ENCODE peak calls at places on chromosomes 3 and 15, in eight cellular contexts. G is posterior cingulate gyrus; A is CD8-positive, alpha-beta memory T cell; Q is T-helper 2 cell; R is kidney glomerular epithelial cell; N is ascending aorta; W is activated T-helper 1 cell treated with Interleukin-2 at 50 U/mL for 16 hours; H is coronary artery. F is an unnamed sample.

GRCh38 chr3:142946861-142947260 is 16.6 kb downstream of the PAQR9 start:
- DNase-seq in Q (no peak), A (no peak), W (no peak), H (no peak), G (no peak), N (no peak), R (no peak), F (no peak)

GRCh38 chr15:31353931-31354330 is 27.3 kb downstream of the KLF13 start:
- DNase-seq in Q (no peak), W (no peak), H (no peak), G (peak), R (no peak), A (no peak), N (no peak), F (peak)

GRCh38 chr3:37779289-37780152 is 82.2 kb upstream of the CTDSPL start:
- DNase-seq in W (no peak), G (no peak), H (no peak), R (peak), A (no peak), Q (no peak), N (no peak), F (peak)

GRCh38 chr3:129398803-129399144 is 29.7 kb downstream of the EFCAB12 start:
- DNase-seq in R (no peak), N (no peak), Q (peak), A (no peak), H (no peak), W (no peak), G (no peak), F (no peak)

GRCh38 chr3:179256813-179257212 is 5.9 kb upstream of the KCNMB3 start:
- DNase-seq in H (no peak), R (no peak), A (no peak), W (no peak), Q (no peak), N (no peak), G (no peak), F (no peak)

GRCh38 chr3:122391674-122392446 is 7.9 kb downstream of the FAM162A start:
- DNase-seq in A (no peak), W (no peak), H (no peak), R (no peak), N (no peak), G (no peak), Q (no peak), F (no peak)

GRCh38 chr3:41808152-41808551 is 153.8 kb downstream of the ULK4 start:
- DNase-seq in N (no peak), H (no peak), R (peak), W (no peak), A (no peak), G (no peak), Q (no peak), F (no peak)

GRCh38 chr3:15512173-15512572 is 9.3 kb downstream of the COLQ start:
- DNase-seq in W (no peak), H (no peak), Q (no peak), A (no peak), N (no peak), G (peak), R (no peak), F (no peak)

GRCh38 chr3:65581313-65581712 is 457.4 kb downstream of the MAGI1 start:
- DNase-seq in A (no peak), W (no peak), G (no peak), N (no peak), R (no peak), Q (no peak), H (no peak), F (no peak)

GRCh38 chr3:133742351-133743091 is 3.7 kb upstream of the TF start:
- DNase-seq in R (no peak), N (no peak), A (no peak), Q (no peak), G (no peak), H (no peak), W (no peak), F (no peak)

GRCh38 chr3:193614430-193614829 is 21.4 kb downstream of the OPA1 start:
- DNase-seq in W (no peak), H (no peak), A (no peak), Q (no peak), R (no peak), G (no peak), N (no peak), F (no peak)

GRCh38 chr3:24374801-24375200 is 119.8 kb downstream of the THRB start:
- DNase-seq in W (no peak), A (no peak), N (no peak), Q (no peak), R (no peak), G (no peak), H (no peak), F (no peak)

GRCh38 chr3:188863999-188864406 is 307.8 kb upstream of the TPRG1 start:
- DNase-seq in Q (no peak), R (no peak), G (no peak), H (no peak), W (no peak), N (no peak), A (no peak), F (no peak)

GRCh38 chr3:128907706-128908445 is 28.5 kb downstream of the ACAD9 start:
- DNase-seq in W (no peak), H (peak), R (no peak), N (no peak), Q (no peak), G (no peak), A (no peak), F (no peak)

GRCh38 chr3:23576379-23576959 is 229.3 kb upstream of the UBE2E1 start:
- DNase-seq in G (no peak), N (no peak), H (no peak), A (no peak), W (no peak), Q (no peak), R (no peak), F (no peak)

GRCh38 chr3:42504334-42505202 is 2.1 kb downstream of the VIPR1 start:
- DNase-seq in G (peak), A (no peak), H (peak), R (no peak), N (no peak), Q (no peak), W (no peak), F (no peak)

GRCh38 chr3:183506674-183507290 is 48.7 kb downstream of the KLHL6 start:
- DNase-seq in Q (no peak), A (no peak), W (no peak), H (no peak), N (no peak), G (no peak), R (no peak), F (no peak)

GRCh38 chr3:52433328-52434060 is 11.4 kb downstream of the SEMA3G start:
- DNase-seq in A (no peak), W (no peak), H (no peak), R (no peak), N (no peak), Q (no peak), G (no peak), F (no peak)

GRCh38 chr15:65824941-65825544 is 33.0 kb upstream of the DENND4A start:
- DNase-seq in G (no peak), N (no peak), W (no peak), Q (no peak), H (no peak), A (no peak), R (no peak), F (no peak)